ENCODE peak calls at places on chromosomes 13 and 19, in nine cellular contexts. G is naive thymus-derived CD4-positive, alpha-beta T cell; U is psoas muscle; W is tibial nerve; Y is AG09309; X is K562; V is pancreas; Q is IMR-90; M is HepG2. C is an unnamed sample.

GRCh38 chr13:85497652-85498051 is 301.6 kb downstream of the SLITRK6 start:
- DNase-seq in V (no peak), G (no peak), X (no peak), Q (peak), M (no peak), W (no peak), U (no peak), Y (peak), C (no peak)

GRCh38 chr13:57641071-57641470 is 9.5 kb downstream of the PCDH17 start:
- DNase-seq in M (no peak), U (no peak), W (no peak), G (no peak), X (no peak), Q (no peak), V (no peak), Y (no peak), C (no peak)

GRCh38 chr13:109789262-109789661 is 2.9 kb upstream of the IRS2 start:
- DNase-seq in V (peak), U (no peak), X (no peak), Y (no peak), W (no peak), G (no peak), Q (no peak), M (no peak), C (no peak)

GRCh38 chr13:99280166-99280565 is 22.0 kb upstream of the GPR18 start:
- DNase-seq in V (no peak), X (no peak), W (no peak), U (no peak), G (no peak), Q (no peak), M (no peak), Y (peak), C (no peak)

GRCh38 chr13:99354371-99354951 is 47.3 kb upstream of the GPR183 start:
- DNase-seq in G (no peak), Q (no peak), W (no peak), V (no peak), X (no peak), M (no peak), U (no peak), Y (no peak), C (no peak)

GRCh38 chr13:23790591-23791170 is 98.5 kb downstream of the MIPEP start:
- DNase-seq in V (no peak), X (no peak), G (no peak), Y (peak), W (no peak), M (no peak), Q (peak), U (no peak), C (no peak)

GRCh38 chr19:29858000-29858596 is 46.3 kb downstream of the CCNE1 start:
- DNase-seq in Y (no peak), V (peak), Q (no peak), U (peak), G (peak), W (no peak), M (no peak), X (peak), C (no peak)

GRCh38 chr19:8147579-8147978 is 1.8 kb downstream of the FBN3 start:
- DNase-seq in X (no peak), W (no peak), G (no peak), U (no peak), M (no peak), Q (no peak), Y (no peak), V (no peak), C (no peak)

GRCh38 chr19:11159598-11160001 is 4.0 kb upstream of the SPC24 start:
- DNase-seq in Y (no peak), Q (peak), X (no peak), W (peak), U (peak), G (no peak), V (no peak), M (no peak), C (no peak)

GRCh38 chr19:40612831-40613668 is 11.9 kb downstream of the LTBP4 start:
- DNase-seq in W (peak), M (no peak), V (peak), G (peak), U (peak), Q (no peak), X (peak), Y (no peak), C (no peak)

GRCh38 chr19:6213266-6213595 is 66.5 kb downstream of the MLLT1 start:
- DNase-seq in X (no peak), W (no peak), V (no peak), Y (no peak), Q (no peak), U (peak), M (no peak), G (no peak), C (no peak)

GRCh38 chr19:5857203-5858081 is 6.2 kb upstream of the FUT3 start:
- DNase-seq in X (no peak), W (no peak), Q (no peak), U (no peak), M (no peak), G (no peak), Y (no peak), V (no peak), C (peak)

GRCh38 chr13:95527955-95528354 is 24.6 kb upstream of the CLDN10 start:
- DNase-seq in G (no peak), V (no peak), U (no peak), Y (no peak), M (no peak), X (no peak), Q (no peak), W (no peak), C (no peak)

GRCh38 chr13:35838356-35838755 is 292.8 kb downstream of the DCLK1 start:
- DNase-seq in V (no peak), Q (peak), Y (peak), U (no peak), M (no peak), W (no peak), G (no peak), X (no peak), C (no peak)

GRCh38 chr19:18438331-18439024 is 545 bp upstream of the ISYNA1 start:
- DNase-seq in X (peak), Y (no peak), U (peak), M (peak), G (no peak), W (no peak), V (peak), Q (no peak), C (no peak)
- H3K4me3 ChIP-seq in X (peak), Y (peak), U (peak), M (peak), G (no peak), W (peak), V (peak), Q (no peak), C (peak)

GRCh38 chr13:48320396-48320790 is 16.8 kb downstream of the RB1 start:
- DNase-seq in V (no peak), G (no peak), X (no peak), Q (no peak), W (no peak), Y (no peak), M (no peak), U (no peak), C (no peak)

GRCh38 chr13:48318714-48319457 is 15.3 kb downstream of the RB1 start:
- DNase-seq in Y (no peak), W (no peak), Q (no peak), U (peak), M (no peak), V (peak), G (peak), X (no peak), C (no peak)

GRCh38 chr13:48319458-48320395 is 16.2 kb downstream of the RB1 start:
- DNase-seq in W (no peak), U (no peak), X (no peak), Y (no peak), M (no peak), V (no peak), Q (no peak), G (peak), C (no peak)

GRCh38 chr13:48322294-48322693 is 18.7 kb downstream of the RB1 start:
- DNase-seq in Y (no peak), M (no peak), Q (no peak), W (no peak), X (no peak), U (no peak), G (no peak), V (no peak), C (no peak)

DNA sequence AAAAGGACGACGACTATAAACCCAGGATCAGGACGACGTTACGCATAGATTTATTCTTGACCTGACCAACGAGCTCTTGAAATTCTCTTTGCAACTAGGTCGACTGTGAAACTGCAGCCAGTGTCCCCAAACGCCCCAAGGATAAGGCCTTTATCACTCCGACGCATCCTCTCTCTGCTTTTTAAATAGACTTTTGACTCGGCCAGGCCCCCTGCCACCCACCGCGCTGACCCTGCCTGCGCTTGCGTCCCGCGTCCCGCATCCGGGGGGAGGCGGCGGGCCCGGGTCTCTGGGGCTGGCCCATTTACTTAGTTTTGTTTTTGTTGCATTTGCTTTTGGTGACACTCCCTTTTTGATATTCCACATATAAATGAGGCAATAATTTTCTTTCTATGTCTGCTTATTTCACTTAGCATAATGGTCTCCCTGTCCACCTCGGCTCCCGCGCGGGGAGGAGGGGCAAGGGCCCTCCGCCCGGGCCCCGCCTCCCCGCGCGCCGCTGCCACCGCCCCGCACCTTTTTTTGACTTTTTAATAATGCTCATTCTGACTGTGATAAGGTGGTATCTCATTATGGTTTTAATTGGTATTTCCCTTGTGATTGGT is 17.5 kb downstream of the RB1 start:
- DNase-seq in Y (no peak), V (no peak), U (no peak), X (no peak), G (no peak), M (no peak), Q (no peak), W (no peak), C (no peak)
- H3K4me3 ChIP-seq in Y (peak), V (no peak), U (peak), X (no peak), G (peak), M (no peak), Q (no peak), W (no peak), C (no peak)

DNA sequence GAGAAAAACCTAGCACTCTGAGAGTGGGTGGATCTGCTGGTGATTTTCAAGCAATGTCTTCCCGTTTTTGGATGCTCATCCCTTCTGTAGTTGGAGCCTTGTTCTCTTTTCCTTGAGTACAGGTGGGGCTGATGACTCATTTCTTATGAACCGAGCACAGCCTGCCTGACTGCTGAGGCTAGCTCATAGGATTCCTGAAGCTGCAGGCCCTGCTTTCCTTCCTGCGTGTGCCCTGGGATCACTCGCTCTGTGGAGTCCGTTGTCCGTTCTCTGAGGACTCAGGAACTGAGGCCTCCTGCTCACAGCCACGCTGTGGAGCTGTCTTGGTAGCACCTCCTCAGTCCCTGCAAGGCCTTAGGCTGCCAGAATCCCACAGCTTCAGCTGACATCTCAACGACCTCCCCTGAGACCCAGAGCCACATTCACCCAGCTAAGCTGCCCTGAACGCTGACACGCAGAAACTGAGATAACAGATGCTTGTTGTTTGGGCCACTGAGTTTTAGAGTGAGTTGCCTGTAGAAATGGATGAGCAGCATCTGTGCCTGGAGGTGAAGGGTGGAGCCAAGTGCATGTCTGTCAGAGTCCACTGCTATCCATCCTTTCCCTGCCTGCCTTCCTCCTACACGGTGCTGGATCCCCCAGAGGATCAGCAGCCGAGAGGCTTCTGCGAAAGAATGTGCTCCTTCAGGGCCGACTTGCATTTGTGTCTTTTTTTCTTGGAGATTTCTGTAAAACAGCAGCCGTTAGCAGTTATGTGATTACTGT is 73.0 kb downstream of the ARHGEF7 start:
- DNase-seq in U (no peak), W (no peak), V (no peak), M (no peak), G (no peak), X (no peak), Y (no peak), Q (peak), C (no peak)
- H3K4me3 ChIP-seq in U (peak), W (no peak), V (no peak), M (no peak), G (no peak), X (no peak), Y (no peak), Q (no peak), C (no peak)

GRCh38 chr19:49356382-49356781 is 5.8 kb downstream of the TEAD2 start:
- DNase-seq in Y (no peak), X (no peak), Q (no peak), G (no peak), W (no peak), V (no peak), U (no peak), M (no peak), C (no peak)
- H3K4me3 ChIP-seq in Y (no peak), X (no peak), Q (no peak), G (no peak), W (no peak), V (no peak), U (peak), M (no peak), C (no peak)

GRCh38 chr19:55650602-55651230 is 2.7 kb downstream of the CCDC106 start:
- DNase-seq in X (no peak), Q (no peak), V (peak), G (no peak), W (no peak), Y (no peak), M (no peak), U (peak), C (no peak)

GRCh38 chr19:55647732-55648656 is at the start of gene CCDC106:
- DNase-seq in Q (peak), V (peak), G (peak), M (peak), U (peak), W (peak), Y (no peak), X (peak), C (no peak)

GRCh38 chr19:55651236-55651635 is 3.2 kb downstream of the CCDC106 start:
- DNase-seq in V (peak), W (no peak), G (no peak), Y (no peak), U (no peak), X (no peak), M (no peak), Q (no peak), C (no peak)

GRCh38 chr19:55648657-55649578 is 906 bp downstream of the CCDC106 start:
- DNase-seq in Q (no peak), M (no peak), G (no peak), U (peak), X (peak), V (peak), W (no peak), Y (no peak), C (no peak)

GRCh38 chr19:55649579-55650557 is 1.9 kb downstream of the CCDC106 start:
- DNase-seq in X (no peak), Q (no peak), W (no peak), M (no peak), V (peak), Y (no peak), G (no peak), U (peak), C (no peak)
- H3K4me3 ChIP-seq in X (no peak), Q (no peak), W (no peak), M (no peak), V (no peak), Y (no peak), G (no peak), U (no peak), C (no peak)

GRCh38 chr13:28473044-28473443 is 21.9 kb downstream of the FLT1 start:
- DNase-seq in Y (no peak), M (no peak), Q (no peak), V (no peak), X (no peak), U (no peak), G (no peak), W (no peak), C (no peak)
- H3K4me3 ChIP-seq in Y (no peak), M (no peak), Q (no peak), V (no peak), X (no peak), U (no peak), G (no peak), W (no peak), C (no peak)

DNA sequence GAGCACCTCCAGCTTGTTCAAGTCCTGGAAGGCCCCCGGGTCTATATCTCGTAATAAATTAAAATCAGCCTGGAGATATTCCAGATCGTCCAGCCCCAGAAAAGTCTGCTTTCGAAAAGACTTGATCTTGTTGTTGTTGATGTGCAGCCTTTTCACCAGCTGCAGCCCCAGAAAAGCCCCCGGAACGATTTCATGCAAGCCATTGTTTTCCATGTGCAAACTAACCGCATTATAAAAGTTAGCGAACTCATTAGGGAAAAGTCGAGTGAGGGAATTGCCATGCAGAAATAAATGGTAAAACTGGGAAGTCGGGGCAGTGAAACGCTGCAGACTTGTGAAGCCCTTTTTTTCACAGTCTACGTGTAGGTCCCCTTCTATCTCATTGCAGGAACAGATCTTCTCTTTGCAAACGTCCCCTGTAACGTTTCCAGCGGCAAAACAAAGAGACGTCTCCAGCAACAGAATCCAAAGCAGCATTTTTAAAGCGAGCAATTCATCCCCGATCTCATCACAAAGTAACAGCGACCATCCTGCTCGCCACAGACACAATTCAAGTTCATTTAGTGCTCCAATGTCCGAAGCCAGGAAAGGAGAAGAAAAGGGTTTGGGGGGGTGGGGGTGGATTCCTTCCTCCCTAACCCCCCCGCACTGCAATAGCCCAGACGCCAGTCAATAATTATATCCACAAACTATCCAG is 1.1 kb downstream of the SLITRK1 start:
- DNase-seq in Y (no peak), X (no peak), M (no peak), G (no peak), Q (no peak), V (no peak), W (no peak), U (no peak), C (no peak)
- H3K4me3 ChIP-seq in Y (peak), X (no peak), M (no peak), G (no peak), Q (no peak), V (peak), W (peak), U (no peak), C (peak)

C was measured in LNCaP clone FGC.